ENCODE peak calls at places on chromosomes 5 and 9, in ten cellular contexts. I, D, S, P, W, K, U, J, X and G are unnamed samples.

GRCh38 chr9:88949425-88949824 is 41.8 kb upstream of the S1PR3 start:
- DNase-seq in P (peak; percentile 37), X (no peak), I (no peak), K (no peak), J (no peak), D (no peak), W (no peak), U (no peak), S (peak; percentile 29), G (no peak)

GRCh38 chr9:78777747-78778146 is 480.8 kb downstream of the PSAT1 start:
- DNase-seq in I (no peak), P (no peak), U (no peak), K (no peak), W (no peak), S (no peak), X (no peak), D (no peak), J (no peak), G (no peak)

GRCh38 chr9:101668466-101668865 is 70.0 kb downstream of the GRIN3A start:
- DNase-seq in I (no peak), K (no peak), D (no peak), P (no peak), U (no peak), S (no peak), J (no peak), X (no peak), W (no peak), G (no peak)

GRCh38 chr5:98259595-98259994 is 513.9 kb upstream of the RGMB start:
- DNase-seq in P (no peak), S (no peak), W (no peak), K (no peak), U (no peak), I (no peak), X (no peak), J (no peak), D (no peak), G (no peak)

GRCh38 chr5:35651002-35651756 is 33.5 kb downstream of the SPEF2 start:
- DNase-seq in P (peak; percentile 18), I (peak; percentile 36), J (peak; percentile 45), X (no peak), D (no peak), K (peak; percentile 75), S (peak; percentile 12), U (peak; percentile 40), W (peak; percentile 17), G (no peak)

GRCh38 chr9:118252027-118252426 is 547.8 kb downstream of the TLR4 start:
- DNase-seq in P (no peak), W (no peak), S (no peak), J (no peak), I (no peak), D (no peak), K (no peak), X (no peak), U (no peak), G (no peak)

GRCh38 chr9:105074501-105074900 is 146.5 kb upstream of the ABCA1 start:
- DNase-seq in J (no peak), W (no peak), U (no peak), D (no peak), P (no peak), X (no peak), S (no peak), I (no peak), K (no peak), G (no peak)

GRCh38 chr5:159855476-159856157 is 60.7 kb upstream of the ADRA1B start:
- DNase-seq in I (no peak), W (no peak), P (no peak), U (no peak), X (no peak), S (no peak), K (no peak), J (no peak), D (no peak), G (no peak)

GRCh38 chr5:8457187-8458037 is 588.5 kb downstream of the MTRR start:
- DNase-seq in P (peak; percentile 99), U (peak; percentile 79), S (peak; percentile 96), D (peak; percentile 86), K (peak; percentile 87), I (peak; percentile 86), W (peak; percentile 76), X (peak; percentile 85), J (peak; percentile 72), G (no peak)

GRCh38 chr9:85276743-85277142 is 465.0 kb downstream of the AGTPBP1 start:
- DNase-seq in U (no peak), I (no peak), D (no peak), S (no peak), X (no peak), W (no peak), P (no peak), J (no peak), K (no peak), G (no peak)